ENCODE peak calls at places on chromosome 7, in seven cellular contexts. B is IMR-90; U is HFF-Myc; C is endothelial cell; I is heart right ventricle; Z is GM12865; J is CD4-positive, alpha-beta T cell. M is an unnamed sample.

GRCh38 chr7:20440472-20441105 is 109.9 kb downstream of the ITGB8 start:
- DNase-seq in B (peak), U (peak), C (peak), I (no peak), Z (peak), J (no peak), M (no peak)

GRCh38 chr7:112533591-112533990 is 52.8 kb downstream of the LSMEM1 start:
- DNase-seq in B (no peak), U (no peak), C (no peak), I (no peak), Z (no peak), J (no peak), M (no peak)

GRCh38 chr7:130942211-130942964 is 208.4 kb upstream of the KLF14 start:
- DNase-seq in B (peak), U (no peak), C (no peak), I (no peak), Z (peak), J (no peak), M (no peak)

GRCh38 chr7:132508724-132509348 is 67.4 kb downstream of the PLXNA4 start:
- DNase-seq in B (no peak), U (no peak), C (no peak), I (peak), Z (no peak), J (no peak), M (no peak)

GRCh38 chr7:19397917-19398316 is 252.7 kb upstream of the FERD3L start:
- DNase-seq in B (peak), U (no peak), C (no peak), I (no peak), Z (peak), J (no peak), M (no peak)

GRCh38 chr7:106317971-106318370 is 33.2 kb upstream of the NAMPT start:
- DNase-seq in B (peak), U (no peak), C (no peak), I (no peak), Z (no peak), J (no peak), M (no peak)

GRCh38 chr7:157951300-157952049 is 614.7 kb downstream of the DNAJB6 start:
- DNase-seq in B (no peak), U (no peak), C (no peak), I (no peak), Z (no peak), J (no peak), M (peak)

GRCh38 chr7:126699707-126700106 is 553.0 kb downstream of the GRM8 start:
- DNase-seq in B (no peak), U (no peak), C (no peak), I (no peak), Z (no peak), J (no peak), M (no peak)

GRCh38 chr7:67937717-67938191 is 941.1 kb downstream of the TYW1 start:
- DNase-seq in B (peak), U (no peak), C (no peak), I (peak), Z (no peak), J (no peak), M (no peak)

GRCh38 chr7:12007591-12007990 is 175.6 kb upstream of the THSD7A start:
- DNase-seq in B (no peak), U (no peak), C (no peak), I (no peak), Z (no peak), J (no peak), M (no peak)

GRCh38 chr7:21941570-21942224 is 4.0 kb downstream of the CDCA7L start:
- DNase-seq in B (peak), U (no peak), C (no peak), I (no peak), Z (peak), J (no peak), M (no peak)

DNA sequence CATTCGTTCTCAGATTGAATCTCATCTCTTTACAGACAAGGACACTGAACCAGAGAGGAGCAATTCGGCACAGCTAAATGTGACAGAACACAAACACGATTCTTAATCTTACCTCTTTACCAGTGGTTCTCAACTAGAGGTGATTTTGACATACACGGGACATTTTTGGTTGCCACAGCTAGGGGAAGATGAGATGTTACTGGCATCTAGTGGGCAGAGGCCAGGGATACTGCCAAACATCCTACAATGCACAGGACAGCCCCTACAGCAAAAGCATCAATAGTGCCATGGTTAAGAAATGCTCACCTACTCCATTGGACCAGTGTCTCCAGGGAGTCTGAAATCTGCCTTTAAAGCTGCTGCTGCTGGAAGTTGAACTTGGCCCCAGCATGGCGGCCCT is 27.3 kb downstream of the PDE1C start:
- DNase-seq in B (no peak), U (no peak), C (no peak), I (no peak), Z (peak), J (no peak), M (no peak)
- TF ChIP-seq CTCF in B (no peak), U (no peak), C (no peak), I (no peak), Z (no peak), J (no peak), M (no peak)

DNA sequence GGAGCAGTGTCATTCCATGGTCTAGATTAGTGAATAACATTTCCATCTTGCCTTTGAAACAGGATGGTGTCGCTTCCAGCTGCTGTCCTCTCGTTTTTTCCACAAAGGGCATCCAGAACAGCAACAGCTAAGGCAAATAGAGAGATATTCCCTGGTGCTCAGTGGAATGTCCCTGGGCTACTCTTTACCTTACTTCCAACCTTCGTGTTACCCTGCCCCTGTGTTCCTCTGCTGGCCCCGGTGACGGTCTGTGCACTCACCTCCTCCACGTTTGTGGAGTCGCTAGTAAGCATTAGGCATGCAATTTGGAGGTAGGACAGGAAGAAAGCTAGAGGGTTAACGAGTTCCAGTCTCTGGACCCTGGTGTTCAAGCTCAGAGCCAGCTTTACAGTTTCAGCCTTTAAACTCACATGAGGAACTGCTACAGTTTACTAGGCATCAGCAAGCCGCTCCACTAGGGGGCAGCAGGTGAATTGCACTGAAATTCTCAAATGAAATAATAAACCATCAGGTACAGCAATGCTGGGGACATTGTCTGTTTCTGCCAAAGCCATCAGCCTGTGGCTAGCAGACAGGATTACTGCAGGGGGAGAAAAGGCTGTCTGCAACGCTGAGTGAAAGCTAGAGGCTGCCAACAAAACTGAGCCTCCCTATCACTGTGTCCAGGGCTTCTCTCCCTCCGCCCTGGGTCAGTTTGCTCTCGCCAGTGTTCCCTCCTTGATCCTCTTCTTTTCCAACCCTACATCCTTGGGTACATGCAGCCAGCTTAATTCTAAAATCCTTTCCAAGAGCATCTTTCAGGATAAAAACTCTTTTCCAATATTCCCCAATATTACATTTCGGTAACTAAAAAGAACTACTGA is 9.0 kb downstream of the MRPL32 start:
- DNase-seq in B (peak), U (peak), C (peak), I (peak), Z (peak), J (peak), M (no peak)
- TF ChIP-seq CTCF in B (peak), U (peak), C (peak), I (peak), Z (peak), J (peak), M (peak)

GRCh38 chr7:37491919-37492694 is 43.4 kb upstream of the ELMO1 start:
- DNase-seq in B (no peak), U (no peak), C (peak), I (no peak), Z (no peak), J (no peak), M (no peak)
- TF ChIP-seq CTCF in B (no peak), U (no peak), C (peak), I (no peak), Z (no peak), J (no peak), M (peak)

DNA sequence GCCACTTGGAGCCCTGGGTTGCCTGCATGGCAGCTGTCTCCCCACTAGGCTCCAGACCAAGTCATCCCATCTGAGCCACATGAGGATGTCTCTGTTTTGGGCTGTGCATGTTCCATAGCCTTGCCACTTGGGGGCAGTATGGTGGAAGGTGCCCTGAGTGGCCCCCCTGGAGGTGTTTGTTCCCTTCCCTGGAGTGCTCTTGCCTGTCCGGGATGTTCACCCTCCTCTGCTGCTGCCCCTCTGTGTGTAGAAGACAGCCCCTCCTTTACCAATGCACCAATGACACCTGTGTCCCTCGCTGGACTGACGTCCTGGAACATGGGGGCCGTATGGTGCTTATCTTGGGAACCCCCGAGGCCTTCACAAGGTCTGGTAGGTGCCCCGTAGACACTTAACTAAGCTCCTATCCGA is 100.2 kb downstream of the ACTR3B start:
- DNase-seq in B (no peak), U (peak), C (peak), I (no peak), Z (peak), J (no peak), M (no peak)
- TF ChIP-seq CTCF in B (peak), U (peak), C (peak), I (no peak), Z (peak), J (no peak), M (peak)

GRCh38 chr7:18151419-18151818 is 123.8 kb upstream of the PRPS1L1 start:
- DNase-seq in B (no peak), U (no peak), C (no peak), I (no peak), Z (no peak), J (no peak), M (no peak)
- TF ChIP-seq CTCF in B (peak), U (no peak), C (no peak), I (no peak), Z (no peak), J (no peak), M (peak)

GRCh38 chr7:43204081-43204480 is 91.6 kb downstream of the HECW1 start:
- DNase-seq in B (peak), U (no peak), C (no peak), I (no peak), Z (no peak), J (no peak), M (no peak)
- TF ChIP-seq CTCF in B (no peak), U (no peak), C (no peak), I (no peak), Z (no peak), J (no peak), M (no peak)

GRCh38 chr7:123750389-123751230 is 1.8 kb upstream of the WASL start:
- DNase-seq in B (no peak), U (no peak), C (no peak), I (no peak), Z (no peak), J (no peak), M (no peak)

GRCh38 chr7:123747620-123748141 is 1.1 kb downstream of the WASL start:
- DNase-seq in B (peak), U (peak), C (peak), I (peak), Z (peak), J (peak), M (peak)

GRCh38 chr7:123748171-123748733 is 551 bp downstream of the WASL start:
- DNase-seq in B (peak), U (no peak), C (peak), I (peak), Z (peak), J (peak), M (peak)

GRCh38 chr7:123748734-123749536 is at the start of gene WASL:
- DNase-seq in B (peak), U (peak), C (peak), I (peak), Z (peak), J (peak), M (peak)

DNA sequence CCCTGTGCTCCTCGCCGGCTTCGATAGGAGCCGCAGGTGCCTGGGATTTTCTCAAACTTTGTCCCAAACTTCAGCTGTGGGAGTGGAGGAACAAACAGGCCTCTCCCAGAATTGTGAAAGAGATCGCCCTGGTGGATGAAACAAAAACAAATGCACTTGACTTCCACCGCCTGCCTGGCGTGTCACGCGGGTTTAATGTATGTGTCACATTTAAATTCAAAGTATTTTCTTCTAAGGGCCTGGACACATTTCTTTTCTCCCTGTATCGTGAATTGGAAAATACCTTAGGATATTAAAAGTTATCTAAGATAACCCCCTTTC is 694 bp upstream of the WASL start:
- DNase-seq in B (peak), U (no peak), C (no peak), I (no peak), Z (no peak), J (no peak), M (no peak)
- TF ChIP-seq CTCF in B (peak), U (no peak), C (no peak), I (no peak), Z (no peak), J (no peak), M (peak)

GRCh38 chr7:155862516-155863257 is 50.4 kb upstream of the SHH start:
- DNase-seq in B (no peak), U (no peak), C (no peak), I (no peak), Z (no peak), J (no peak), M (peak)
- TF ChIP-seq CTCF in B (no peak), U (no peak), C (no peak), I (no peak), Z (peak), J (no peak), M (peak)

M was measured in chondrocyte.